ENCODE peak calls at places on chromosomes 13 and 19, in six cellular contexts. O is transverse colon, R is A549, V is stomach, M is esophagus muscularis mucosa, H is upper lobe of left lung. P is an unnamed sample.

GRCh38 chr13:67278230-67278629 is 48.1 kb upstream of the PCDH9 start:
- DNase-seq in H (no peak), O (no peak), V (no peak), R (no peak), M (no peak), P (no peak)

GRCh38 chr19:55931936-55932386 is at the start of gene NLRP13:
- DNase-seq in H (no peak), V (no peak), O (no peak), M (peak), R (no peak), P (no peak)

GRCh38 chr19:7489609-7490044 is 792 bp upstream of the PEX11G start:
- DNase-seq in V (no peak), H (no peak), M (no peak), O (peak), R (no peak), P (no peak)

GRCh38 chr19:54633401-54633800 is 3.1 kb downstream of the LILRB1 start:
- DNase-seq in M (no peak), O (no peak), H (no peak), V (no peak), R (no peak), P (no peak)

GRCh38 chr19:15643387-15643786 is 2.7 kb downstream of the CYP4F3 start:
- DNase-seq in V (no peak), H (no peak), R (no peak), O (no peak), M (peak), P (no peak)

GRCh38 chr13:50126378-50127016 is 111.3 kb downstream of the KCNRG start:
- DNase-seq in O (peak), M (no peak), H (peak), R (peak), V (no peak), P (no peak)

GRCh38 chr19:294819-295686 is 3.9 kb upstream of the PLPP2 start:
- DNase-seq in V (peak), O (peak), M (no peak), H (peak), R (peak), P (no peak)

GRCh38 chr13:53127378-53127777 is 98.8 kb downstream of the OLFM4 start:
- DNase-seq in V (no peak), R (no peak), M (no peak), H (no peak), O (no peak), P (no peak)

GRCh38 chr13:95783747-95784146 is 106.8 kb downstream of the DNAJC3 start:
- DNase-seq in M (no peak), R (no peak), V (no peak), H (no peak), O (no peak), P (no peak)

GRCh38 chr13:73547239-73547638 is 488.4 kb downstream of the KLF5 start:
- DNase-seq in R (no peak), M (no peak), V (no peak), O (no peak), H (no peak), P (no peak)

GRCh38 chr13:25901460-25902376 is 150.1 kb downstream of the SHISA2 start:
- DNase-seq in O (no peak), V (no peak), H (no peak), M (no peak), R (no peak), P (no peak)

GRCh38 chr19:20558571-20558970 is 7.0 kb downstream of the ZNF737 start:
- DNase-seq in H (no peak), V (no peak), M (no peak), R (no peak), O (no peak), P (no peak)

GRCh38 chr13:98922306-98922705 is 55.6 kb downstream of the DOCK9 start:
- DNase-seq in O (no peak), R (no peak), M (no peak), V (no peak), H (no peak), P (no peak)

GRCh38 chr19:16654621-16655020 is 5.3 kb downstream of the SMIM7 start:
- DNase-seq in H (no peak), R (no peak), V (no peak), M (no peak), O (no peak), P (no peak)

GRCh38 chr19:44845286-44845611 is 848 bp upstream of the NECTIN2 start:
- DNase-seq in V (no peak), O (no peak), H (no peak), M (no peak), R (no peak), P (peak)
- H3K27ac ChIP-seq in V (peak), O (peak), H (peak), M (peak), R (peak), P (peak)

DNA sequence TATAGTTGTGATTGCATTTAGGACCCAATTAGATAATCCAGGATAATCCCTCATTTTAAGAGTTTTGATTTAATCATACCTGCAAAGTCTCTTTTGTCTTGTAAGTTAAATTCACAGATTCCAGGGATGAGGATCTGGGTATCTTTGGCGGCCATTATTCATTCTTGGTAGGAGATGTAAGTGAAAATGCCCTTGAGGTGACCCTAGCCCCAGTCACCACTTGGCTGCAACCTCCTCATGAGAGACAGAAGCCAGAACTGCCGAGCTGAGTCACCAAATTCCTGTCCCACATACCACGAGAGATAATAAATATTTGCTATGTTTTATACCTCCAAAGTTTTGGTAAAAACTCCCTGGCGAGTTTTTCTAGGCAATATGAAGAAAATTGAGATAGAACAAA is 389.4 kb downstream of the RFC3 start:
- DNase-seq in R (peak), V (no peak), O (no peak), M (no peak), H (no peak), P (no peak)
- TF ChIP-seq EP300 in R (peak), V (no peak), O (no peak), M (no peak), H (no peak), P (no peak)

GRCh38 chr13:46712524-46712923 is 84.4 kb downstream of the ESD start:
- DNase-seq in R (no peak), V (no peak), M (no peak), O (no peak), H (no peak), P (no peak)
- H3K27ac ChIP-seq in R (no peak), V (no peak), M (no peak), O (no peak), H (no peak), P (no peak)

DNA sequence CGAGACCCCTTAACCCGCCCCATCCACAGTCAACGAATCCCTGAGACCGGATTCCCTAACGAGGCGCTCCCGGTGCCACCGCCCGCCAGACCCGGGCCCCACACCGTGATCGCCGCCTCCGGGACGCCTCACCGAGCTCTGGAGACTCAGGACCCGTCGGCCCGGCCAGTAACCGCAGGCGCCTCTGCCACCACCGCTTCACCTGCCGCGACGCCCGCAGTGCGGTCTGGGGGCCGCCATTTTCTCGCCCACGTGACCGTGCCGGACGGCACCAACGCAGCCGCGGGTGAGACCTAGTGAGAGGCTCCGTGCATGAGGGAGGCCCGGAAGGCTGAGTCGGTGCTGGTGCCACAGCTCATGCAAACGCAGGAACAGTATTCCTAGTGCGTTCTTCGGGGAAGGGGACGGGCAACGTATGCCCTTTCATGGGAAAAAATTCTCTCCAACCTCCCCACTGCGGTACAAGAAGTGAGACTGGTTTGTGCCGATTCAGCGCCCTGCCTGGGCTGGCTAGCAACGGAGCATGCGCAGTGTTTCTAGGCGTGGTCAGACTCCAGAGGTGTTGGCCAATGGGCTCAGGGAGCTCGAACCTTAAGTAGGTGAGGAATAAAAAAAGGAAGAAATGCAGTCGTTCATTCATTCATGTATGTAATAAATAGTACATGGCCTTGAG is at the start of gene DOHH:
- DNase-seq in M (peak), O (peak), V (peak), R (peak), H (peak), P (peak)
- TF ChIP-seq EP300 in M (no peak), O (no peak), V (no peak), R (no peak), H (no peak), P (peak)

GRCh38 chr19:43674630-43674982 is 4.6 kb upstream of the PLAUR start:
- DNase-seq in R (no peak), M (no peak), H (no peak), V (no peak), O (no peak), P (no peak)

GRCh38 chr19:43681826-43682225 is 11.9 kb upstream of the PLAUR start:
- DNase-seq in V (no peak), M (no peak), H (no peak), O (no peak), R (no peak), P (no peak)

GRCh38 chr19:43675269-43675879 is 5.4 kb upstream of the PLAUR start:
- DNase-seq in H (no peak), O (peak), V (peak), R (peak), M (no peak), P (peak)

GRCh38 chr19:43675906-43676305 is 5.9 kb upstream of the PLAUR start:
- DNase-seq in V (no peak), M (no peak), O (no peak), R (no peak), H (no peak), P (no peak)

GRCh38 chr19:43678512-43678911 is 8.5 kb upstream of the PLAUR start:
- DNase-seq in V (no peak), R (no peak), H (no peak), M (no peak), O (no peak), P (no peak)
- H3K27ac ChIP-seq in V (no peak), R (no peak), H (no peak), M (no peak), O (peak), P (no peak)

GRCh38 chr19:42131149-42132029 is 857 bp downstream of the POU2F2 start:
- DNase-seq in M (no peak), R (no peak), O (no peak), H (no peak), V (no peak), P (no peak)

GRCh38 chr19:42126565-42126964 is 5.7 kb downstream of the POU2F2 start:
- DNase-seq in H (no peak), M (no peak), R (no peak), V (no peak), O (no peak), P (no peak)

GRCh38 chr19:42132030-42132628 is at the start of gene POU2F2:
- DNase-seq in R (no peak), M (no peak), H (peak), V (peak), O (peak), P (no peak)

GRCh38 chr19:42130254-42130573 is 2.0 kb downstream of the POU2F2 start:
- DNase-seq in V (no peak), R (no peak), H (no peak), M (no peak), O (no peak), P (no peak)

GRCh38 chr19:42129399-42130253 is 2.6 kb downstream of the POU2F2 start:
- DNase-seq in O (peak), R (no peak), M (no peak), V (peak), H (peak), P (no peak)
- TF ChIP-seq EP300 in O (no peak), R (no peak), M (no peak), V (no peak), H (no peak), P (no peak)

GRCh38 chr19:12034196-12034595 is 1.3 kb downstream of the ZNF433 start:
- DNase-seq in V (no peak), H (no peak), R (no peak), O (no peak), M (no peak), P (no peak)

GRCh38 chr19:12034610-12035009 is 869 bp downstream of the ZNF433 start:
- DNase-seq in V (no peak), H (no peak), O (no peak), M (no peak), R (no peak), P (no peak)

DNA sequence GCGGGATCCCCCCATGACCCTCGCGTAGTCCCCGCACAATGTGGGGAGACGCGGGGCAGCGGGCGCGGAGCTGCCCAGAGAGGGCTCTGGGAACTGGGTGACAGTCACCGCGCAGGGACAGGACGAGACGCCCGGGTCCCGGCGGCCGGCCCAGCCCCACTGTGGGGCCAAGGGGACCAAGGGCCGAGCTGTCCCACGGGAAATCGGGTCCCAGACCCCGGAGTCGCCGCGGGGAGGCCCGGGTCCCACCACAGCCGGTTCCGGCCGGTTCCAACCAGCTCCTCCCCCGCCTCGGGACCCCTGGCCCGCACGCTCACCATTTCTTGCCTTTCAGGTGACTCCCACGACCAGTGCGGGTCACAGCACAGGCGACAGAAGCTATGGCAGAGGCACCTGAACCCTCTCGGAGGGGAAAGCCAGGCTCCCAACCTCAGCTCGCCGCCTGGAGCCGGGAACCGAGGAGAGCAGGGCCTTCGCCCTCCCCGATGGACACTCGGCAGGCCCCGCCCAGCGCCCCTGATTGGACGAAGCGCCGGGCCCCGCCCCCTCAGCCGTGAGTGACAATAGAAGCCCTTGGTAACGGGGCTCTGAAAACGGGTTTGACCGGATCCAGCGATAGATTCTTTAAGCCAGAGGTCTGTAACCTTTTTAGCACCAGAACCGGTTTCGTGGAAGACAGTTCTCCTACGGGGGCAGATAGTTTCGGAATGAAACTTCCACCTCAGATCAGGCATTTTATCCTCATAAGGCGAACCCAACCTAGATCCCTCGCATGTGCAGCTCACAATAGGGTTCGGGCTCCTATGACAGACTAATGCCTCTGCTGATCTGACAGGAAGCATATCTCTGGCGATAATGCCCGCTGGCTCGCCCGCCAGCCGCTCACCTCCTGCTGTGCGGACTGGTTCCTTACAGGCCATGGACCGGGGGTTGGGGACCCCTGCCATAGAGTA is at the start of gene ZNF433:
- DNase-seq in V (peak), R (no peak), M (peak), O (peak), H (peak), P (peak)
- H3K27ac ChIP-seq in V (peak), R (no peak), M (peak), O (peak), H (peak), P (peak)